ENCODE peak calls at places on chromosomes 12 and 14, in four cellular contexts. F, O, W and X are unnamed samples. For H3K9me3, the result is how much of the 10 kb centered on the place peaks cover.

GRCh38 chr12:54723653-54724256 is 75.6 kb upstream of the DCD start:
- DNase-seq in F (no peak), O (no peak), W (peak), X (peak)

GRCh38 chr12:67042697-67043131 is 226.4 kb upstream of the CAND1 start:
- DNase-seq in F (no peak), O (peak), W (no peak), X (no peak)

GRCh38 chr12:84507914-84508313 is 404.7 kb downstream of the SLC6A15 start:
- DNase-seq in F (no peak), O (no peak), W (no peak), X (no peak)

GRCh38 chr14:54048311-54048710 is 91.7 kb upstream of the BMP4 start:
- DNase-seq in F (no peak), O (no peak), W (no peak), X (no peak)

GRCh38 chr14:65302571-65303184 is 109.9 kb upstream of the FUT8 start:
- DNase-seq in F (no peak), O (no peak), W (peak), X (no peak)

GRCh38 chr12:122946690-122947271 is 19.5 kb downstream of the ABCB9 start:
- DNase-seq in F (no peak), O (peak), W (peak), X (no peak)

GRCh38 chr12:115597157-115597712 is 680.3 kb downstream of the MED13L start:
- DNase-seq in F (no peak), O (peak), W (no peak), X (no peak)

GRCh38 chr12:100795193-100796179 is 910 bp downstream of the ANO4 start:
- DNase-seq in F (no peak), O (peak), W (no peak), X (no peak)

GRCh38 chr14:100529561-100530031 is 57.6 kb downstream of the BEGAIN start:
- DNase-seq in F (no peak), O (no peak), W (no peak), X (no peak)

GRCh38 chr12:49154221-49154620 is 23.0 kb upstream of the TUBA1B start:
- DNase-seq in F (no peak), O (no peak), W (no peak), X (no peak)

GRCh38 chr12:96425321-96425720 is 25.1 kb upstream of the CDK17 start:
- DNase-seq in F (no peak), O (peak), W (no peak), X (no peak)

GRCh38 chr14:22333408-22334274 is 255.4 kb downstream of the DAD1 start:
- DNase-seq in F (no peak), O (peak), W (no peak), X (no peak)

GRCh38 chr12:108304633-108305032 is 34.5 kb downstream of the CMKLR1 start:
- DNase-seq in F (no peak), O (peak), W (no peak), X (no peak)

GRCh38 chr12:81992461-81992860 is 233.3 kb upstream of the PPFIA2 start:
- DNase-seq in F (peak), O (no peak), W (no peak), X (no peak)

GRCh38 chr12:105048315-105048714 is 35.9 kb downstream of the ALDH1L2 start:
- DNase-seq in F (no peak), O (no peak), W (no peak), X (no peak)

GRCh38 chr14:66920196-66920595 is 269.0 kb upstream of the GARIN2 start:
- DNase-seq in F (no peak), O (no peak), W (no peak), X (no peak)

GRCh38 chr12:118591-118990 is 52.0 kb downstream of the IQSEC3 start:
- DNase-seq in F (no peak), O (no peak), W (no peak), X (no peak)

GRCh38 chr12:179131-179884 is 34.6 kb downstream of the SLC6A12 start:
- DNase-seq in F (no peak), O (no peak), W (no peak), X (no peak)

GRCh38 chr12:49092086-49092815 is 2.4 kb downstream of the DHH start:
- DNase-seq in F (peak), O (no peak), W (peak), X (peak)

GRCh38 chr14:52314521-52315354 is 626 bp downstream of the PTGER2 start:
- DNase-seq in F (no peak), O (no peak), W (no peak), X (no peak)

GRCh38 chr14:55071870-55072640 is 20.6 kb downstream of the MAPK1IP1L start:
- DNase-seq in F (no peak), O (peak), W (peak), X (peak)

GRCh38 chr12:86389949-86390348 is 133.8 kb upstream of the MGAT4C start:
- DNase-seq in F (no peak), O (peak), W (no peak), X (no peak)

GRCh38 chr14:93115920-93116675 is at the start of gene ITPK1:
- DNase-seq in F (peak), O (no peak), W (peak), X (peak)

GRCh38 chr12:110344657-110345056 is 58.9 kb downstream of the ANAPC7 start:
- DNase-seq in F (no peak), O (no peak), W (no peak), X (no peak)

GRCh38 chr14:31219169-31219568 is 11.6 kb upstream of the HECTD1 start:
- DNase-seq in F (no peak), O (no peak), W (no peak), X (no peak)

GRCh38 chr12:106790020-106790419 is 15.5 kb downstream of the RIC8B start:
- DNase-seq in F (no peak), O (no peak), W (peak), X (peak)

GRCh38 chr14:24343795-24344660 is 4.2 kb upstream of the RIPK3 start:
- DNase-seq in F (no peak), O (no peak), W (no peak), X (no peak)

GRCh38 chr14:25909361-25909760 is 688.5 kb downstream of the NOVA1 start:
- DNase-seq in F (no peak), O (no peak), W (no peak), X (no peak)
- H3K9me3 ChIP-seq in F (under half), O (under half), W (under half), X (half or more)

DNA sequence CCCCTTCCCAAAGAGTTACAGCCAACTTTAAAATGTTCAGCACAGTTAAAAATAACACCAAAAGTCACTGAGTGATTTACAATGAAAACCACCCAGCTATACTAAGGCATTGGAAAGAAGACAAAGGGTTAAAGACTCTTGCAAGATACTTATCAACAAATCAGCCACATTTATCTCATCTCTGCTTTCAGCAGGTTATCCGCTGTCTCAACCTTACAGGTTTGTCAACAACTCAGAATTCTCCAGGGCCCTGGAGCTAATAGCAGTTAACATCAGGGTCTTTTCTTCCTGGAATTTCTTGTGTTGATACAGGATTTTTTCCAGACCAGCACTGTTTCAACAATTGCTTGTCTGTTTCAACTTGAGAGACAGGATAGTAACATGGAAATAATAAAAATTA is 3.6 kb downstream of the PKP2 start:
- DNase-seq in F (no peak), O (no peak), W (no peak), X (no peak)
- H2AFZ ChIP-seq in F (no peak), O (no peak), W (no peak), X (no peak)

GRCh38 chr12:113048716-113049127 is 7.8 kb upstream of the DTX1 start:
- DNase-seq in F (peak), O (peak), W (peak), X (peak)
- H3K4me2 ChIP-seq in F (no peak), O (no peak), W (peak), X (peak)

GRCh38 chr14:105884808-105885281 is 358.5 kb downstream of the TMEM121 start:
- DNase-seq in F (no peak), O (no peak), W (no peak), X (no peak)
- H3K9me3 ChIP-seq in F (under half), O (under half), W (under half), X (under half)